ENCODE peak calls at places on chromosomes 4 and X, in seven cellular contexts. One of them, this sample, is unnamed.

GRCh38 chr4:101277661-101278060 is 69.7 kb downstream of the PPP3CA start:
- DNase-seq in lower lobe of right lung: no peak
- DNase-seq in brain microvascular endothelial cell: peak
- DNase-seq in mammary epithelial cell: peak
- DNase-seq in Panc1: no peak
- DNase-seq in astrocyte of the spinal cord: peak
- DNase-seq in lung: no peak
- DNase-seq in this sample: peak

GRCh38 chrX:25968920-25969319 is 169.2 kb upstream of the MAGEB18 start:
- DNase-seq in lower lobe of right lung: no peak
- DNase-seq in brain microvascular endothelial cell: no peak
- DNase-seq in mammary epithelial cell: no peak
- DNase-seq in Panc1: no peak
- DNase-seq in astrocyte of the spinal cord: peak
- DNase-seq in lung: no peak
- DNase-seq in this sample: no peak

GRCh38 chr4:53591372-53591892 is at the start of gene LNX1:
- DNase-seq in lower lobe of right lung: peak
- DNase-seq in brain microvascular endothelial cell: no peak
- DNase-seq in mammary epithelial cell: no peak
- DNase-seq in Panc1: no peak
- DNase-seq in astrocyte of the spinal cord: no peak
- DNase-seq in lung: peak
- DNase-seq in this sample: no peak

GRCh38 chr4:143140696-143141095 is 44.0 kb upstream of the USP38 start:
- DNase-seq in lower lobe of right lung: no peak
- DNase-seq in brain microvascular endothelial cell: no peak
- DNase-seq in mammary epithelial cell: no peak
- DNase-seq in Panc1: no peak
- DNase-seq in astrocyte of the spinal cord: no peak
- DNase-seq in lung: no peak
- DNase-seq in this sample: no peak

GRCh38 chr4:13627185-13627605 is 330 bp downstream of the BOD1L1 start:
- DNase-seq in lower lobe of right lung: peak
- DNase-seq in brain microvascular endothelial cell: no peak
- DNase-seq in mammary epithelial cell: no peak
- DNase-seq in Panc1: no peak
- DNase-seq in astrocyte of the spinal cord: no peak
- DNase-seq in lung: no peak
- DNase-seq in this sample: no peak

GRCh38 chr4:152957437-152958185 is 21.5 kb downstream of the FHDC1 start:
- DNase-seq in lower lobe of right lung: peak
- DNase-seq in brain microvascular endothelial cell: no peak
- DNase-seq in mammary epithelial cell: no peak
- DNase-seq in Panc1: no peak
- DNase-seq in astrocyte of the spinal cord: no peak
- DNase-seq in lung: peak
- DNase-seq in this sample: no peak

GRCh38 chr4:105951198-105951597 is 55.9 kb downstream of the NPNT start:
- DNase-seq in lower lobe of right lung: no peak
- DNase-seq in brain microvascular endothelial cell: peak
- DNase-seq in mammary epithelial cell: peak
- DNase-seq in Panc1: no peak
- DNase-seq in astrocyte of the spinal cord: peak
- DNase-seq in lung: no peak
- DNase-seq in this sample: peak

GRCh38 chrX:2642146-2642545 is 48.9 kb upstream of the CD99 start:
- DNase-seq in lower lobe of right lung: no peak
- DNase-seq in brain microvascular endothelial cell: no peak
- DNase-seq in mammary epithelial cell: no peak
- DNase-seq in Panc1: no peak
- DNase-seq in astrocyte of the spinal cord: no peak
- DNase-seq in lung: no peak
- DNase-seq in this sample: no peak

GRCh38 chr4:80393970-80394250 is 58.4 kb downstream of the CFAP299 start:
- DNase-seq in lower lobe of right lung: no peak
- DNase-seq in brain microvascular endothelial cell: no peak
- DNase-seq in mammary epithelial cell: no peak
- DNase-seq in Panc1: no peak
- DNase-seq in astrocyte of the spinal cord: no peak
- DNase-seq in lung: no peak
- DNase-seq in this sample: no peak

GRCh38 chrX:104189862-104190261 is 23.6 kb downstream of the FAM199X start:
- DNase-seq in lower lobe of right lung: no peak
- DNase-seq in brain microvascular endothelial cell: no peak
- DNase-seq in mammary epithelial cell: peak
- DNase-seq in Panc1: no peak
- DNase-seq in astrocyte of the spinal cord: no peak
- DNase-seq in lung: no peak
- DNase-seq in this sample: no peak

GRCh38 chrX:103565197-103565596 is 20.1 kb upstream of the TCEAL4 start:
- DNase-seq in lower lobe of right lung: no peak
- DNase-seq in brain microvascular endothelial cell: no peak
- DNase-seq in mammary epithelial cell: no peak
- DNase-seq in Panc1: no peak
- DNase-seq in astrocyte of the spinal cord: no peak
- DNase-seq in lung: no peak
- DNase-seq in this sample: no peak

GRCh38 chr4:84403656-84404055 is 95.4 kb downstream of the NKX6-1 start:
- DNase-seq in lower lobe of right lung: no peak
- DNase-seq in brain microvascular endothelial cell: no peak
- DNase-seq in mammary epithelial cell: peak
- DNase-seq in Panc1: no peak
- DNase-seq in astrocyte of the spinal cord: peak
- DNase-seq in lung: no peak
- DNase-seq in this sample: no peak

GRCh38 chr4:145912391-145912790 is 26.2 kb downstream of the ZNF827 start:
- DNase-seq in lower lobe of right lung: no peak
- DNase-seq in brain microvascular endothelial cell: no peak
- DNase-seq in mammary epithelial cell: peak
- DNase-seq in Panc1: no peak
- DNase-seq in astrocyte of the spinal cord: no peak
- DNase-seq in lung: no peak
- DNase-seq in this sample: no peak

GRCh38 chr4:34043131-34043530 is 2201.2 kb downstream of the ARAP2 start:
- DNase-seq in lower lobe of right lung: no peak
- DNase-seq in brain microvascular endothelial cell: no peak
- DNase-seq in mammary epithelial cell: no peak
- DNase-seq in Panc1: no peak
- DNase-seq in astrocyte of the spinal cord: no peak
- DNase-seq in lung: no peak
- DNase-seq in this sample: no peak

GRCh38 chr4:19224820-19225219 is 1026.9 kb upstream of the SLIT2 start:
- DNase-seq in lower lobe of right lung: no peak
- DNase-seq in brain microvascular endothelial cell: no peak
- DNase-seq in mammary epithelial cell: no peak
- DNase-seq in Panc1: no peak
- DNase-seq in astrocyte of the spinal cord: peak
- DNase-seq in lung: no peak
- DNase-seq in this sample: peak

GRCh38 chr4:113776016-113776415 is 14.5 kb upstream of the CAMK2D start:
- DNase-seq in lower lobe of right lung: no peak
- DNase-seq in brain microvascular endothelial cell: no peak
- DNase-seq in mammary epithelial cell: no peak
- DNase-seq in Panc1: no peak
- DNase-seq in astrocyte of the spinal cord: no peak
- DNase-seq in lung: no peak
- DNase-seq in this sample: no peak

GRCh38 chr4:139704915-139705485 is 39.4 kb downstream of the MGST2 start:
- DNase-seq in lower lobe of right lung: no peak
- DNase-seq in brain microvascular endothelial cell: peak
- DNase-seq in mammary epithelial cell: no peak
- DNase-seq in Panc1: no peak
- DNase-seq in astrocyte of the spinal cord: no peak
- DNase-seq in lung: no peak
- DNase-seq in this sample: no peak

GRCh38 chr4:53068755-53069154 is 206.6 kb downstream of the RASL11B start:
- DNase-seq in lower lobe of right lung: no peak
- DNase-seq in brain microvascular endothelial cell: no peak
- DNase-seq in mammary epithelial cell: peak
- DNase-seq in Panc1: no peak
- DNase-seq in astrocyte of the spinal cord: peak
- DNase-seq in lung: no peak
- DNase-seq in this sample: no peak

DNA sequence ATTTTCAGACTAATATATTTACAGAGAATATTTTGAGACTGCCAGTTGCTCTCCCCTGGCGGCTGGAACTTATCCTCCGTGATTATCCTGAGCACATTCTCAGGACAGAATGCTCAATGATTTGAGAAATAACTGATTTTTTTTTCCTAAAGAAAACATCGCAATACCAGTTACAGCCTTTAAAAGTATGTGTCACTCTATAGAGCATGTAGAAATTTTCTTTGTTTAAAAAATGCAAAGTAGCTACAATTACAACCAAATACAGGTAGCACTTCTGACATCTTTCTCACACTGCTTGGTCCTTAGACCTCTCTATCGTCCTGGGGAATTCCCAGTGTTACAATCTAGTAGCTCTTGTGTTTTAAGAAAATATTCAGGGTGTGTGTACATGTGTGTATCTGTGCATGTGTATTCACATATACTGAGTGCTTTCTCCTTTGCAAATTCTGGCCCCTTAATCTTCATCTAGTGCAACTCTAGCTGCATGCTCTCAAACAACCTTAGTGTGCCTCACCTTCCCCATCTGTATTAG is 13.8 kb downstream of the APBB2 start:
- DNase-seq in lower lobe of right lung: no peak
- DNase-seq in brain microvascular endothelial cell: no peak
- DNase-seq in mammary epithelial cell: no peak
- DNase-seq in Panc1: no peak
- DNase-seq in astrocyte of the spinal cord: no peak
- DNase-seq in lung: no peak
- DNase-seq in this sample: no peak
- TF ChIP-seq CTCF in lower lobe of right lung: no peak
- TF ChIP-seq CTCF in brain microvascular endothelial cell: peak
- TF ChIP-seq CTCF in mammary epithelial cell: no peak
- TF ChIP-seq CTCF in Panc1: no peak
- TF ChIP-seq CTCF in astrocyte of the spinal cord: no peak
- TF ChIP-seq CTCF in lung: no peak
- TF ChIP-seq CTCF in this sample: no peak

GRCh38 chr4:185468999-185469398 is 2.5 kb downstream of the CCDC110 start:
- DNase-seq in lower lobe of right lung: no peak
- DNase-seq in brain microvascular endothelial cell: no peak
- DNase-seq in mammary epithelial cell: no peak
- DNase-seq in Panc1: no peak
- DNase-seq in astrocyte of the spinal cord: no peak
- DNase-seq in lung: no peak
- DNase-seq in this sample: no peak

GRCh38 chr4:185469539-185470154 is 1.9 kb downstream of the CCDC110 start:
- DNase-seq in lower lobe of right lung: no peak
- DNase-seq in brain microvascular endothelial cell: no peak
- DNase-seq in mammary epithelial cell: no peak
- DNase-seq in Panc1: no peak
- DNase-seq in astrocyte of the spinal cord: no peak
- DNase-seq in lung: no peak
- DNase-seq in this sample: no peak

GRCh38 chr4:185472063-185472542 is 570 bp upstream of the CCDC110 start:
- DNase-seq in lower lobe of right lung: no peak
- DNase-seq in brain microvascular endothelial cell: no peak
- DNase-seq in mammary epithelial cell: no peak
- DNase-seq in Panc1: no peak
- DNase-seq in astrocyte of the spinal cord: peak
- DNase-seq in lung: no peak
- DNase-seq in this sample: no peak

GRCh38 chr4:185471235-185472062 is at the start of gene CCDC110:
- DNase-seq in lower lobe of right lung: peak
- DNase-seq in brain microvascular endothelial cell: peak
- DNase-seq in mammary epithelial cell: peak
- DNase-seq in Panc1: no peak
- DNase-seq in astrocyte of the spinal cord: peak
- DNase-seq in lung: peak
- DNase-seq in this sample: peak

GRCh38 chr4:185470503-185471195 is 884 bp downstream of the CCDC110 start:
- DNase-seq in lower lobe of right lung: peak
- DNase-seq in brain microvascular endothelial cell: peak
- DNase-seq in mammary epithelial cell: peak
- DNase-seq in Panc1: no peak
- DNase-seq in astrocyte of the spinal cord: peak
- DNase-seq in lung: peak
- DNase-seq in this sample: no peak
- H3K4me3 ChIP-seq in lower lobe of right lung: peak
- H3K4me3 ChIP-seq in brain microvascular endothelial cell: peak
- H3K4me3 ChIP-seq in mammary epithelial cell: peak
- H3K4me3 ChIP-seq in Panc1: peak
- H3K4me3 ChIP-seq in astrocyte of the spinal cord: peak
- H3K4me3 ChIP-seq in lung: peak
- H3K4me3 ChIP-seq in this sample: peak

GRCh38 chr4:107046261-107046660 is 10.1 kb upstream of the DKK2 start:
- DNase-seq in lower lobe of right lung: no peak
- DNase-seq in brain microvascular endothelial cell: no peak
- DNase-seq in mammary epithelial cell: no peak
- DNase-seq in Panc1: no peak
- DNase-seq in astrocyte of the spinal cord: no peak
- DNase-seq in lung: no peak
- DNase-seq in this sample: no peak

DNA sequence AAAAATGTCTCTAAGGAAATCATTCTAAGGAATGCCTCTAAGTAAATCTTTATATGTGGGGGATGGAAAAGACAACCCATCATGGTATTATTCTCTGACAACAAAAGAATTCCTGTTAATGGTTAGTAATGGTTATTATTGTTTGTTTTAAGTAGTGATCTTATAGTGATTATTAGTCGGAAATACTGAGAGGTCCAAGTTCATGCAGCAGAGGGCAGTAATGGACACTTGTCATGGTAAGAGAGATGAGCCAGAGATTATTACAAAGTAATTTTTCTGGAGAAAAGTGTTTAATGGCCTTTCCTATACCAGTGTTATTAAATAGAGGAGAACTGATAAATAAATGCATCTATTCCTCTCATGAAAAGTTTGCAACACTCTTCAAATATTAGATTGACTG is 8.1 kb upstream of the DKK2 start:
- DNase-seq in lower lobe of right lung: no peak
- DNase-seq in brain microvascular endothelial cell: peak
- DNase-seq in mammary epithelial cell: no peak
- DNase-seq in Panc1: no peak
- DNase-seq in astrocyte of the spinal cord: no peak
- DNase-seq in lung: no peak
- DNase-seq in this sample: no peak
- TF ChIP-seq CTCF in lower lobe of right lung: no peak
- TF ChIP-seq CTCF in brain microvascular endothelial cell: peak
- TF ChIP-seq CTCF in mammary epithelial cell: peak
- TF ChIP-seq CTCF in Panc1: no peak
- TF ChIP-seq CTCF in astrocyte of the spinal cord: peak
- TF ChIP-seq CTCF in lung: no peak
- TF ChIP-seq CTCF in this sample: peak

DNA sequence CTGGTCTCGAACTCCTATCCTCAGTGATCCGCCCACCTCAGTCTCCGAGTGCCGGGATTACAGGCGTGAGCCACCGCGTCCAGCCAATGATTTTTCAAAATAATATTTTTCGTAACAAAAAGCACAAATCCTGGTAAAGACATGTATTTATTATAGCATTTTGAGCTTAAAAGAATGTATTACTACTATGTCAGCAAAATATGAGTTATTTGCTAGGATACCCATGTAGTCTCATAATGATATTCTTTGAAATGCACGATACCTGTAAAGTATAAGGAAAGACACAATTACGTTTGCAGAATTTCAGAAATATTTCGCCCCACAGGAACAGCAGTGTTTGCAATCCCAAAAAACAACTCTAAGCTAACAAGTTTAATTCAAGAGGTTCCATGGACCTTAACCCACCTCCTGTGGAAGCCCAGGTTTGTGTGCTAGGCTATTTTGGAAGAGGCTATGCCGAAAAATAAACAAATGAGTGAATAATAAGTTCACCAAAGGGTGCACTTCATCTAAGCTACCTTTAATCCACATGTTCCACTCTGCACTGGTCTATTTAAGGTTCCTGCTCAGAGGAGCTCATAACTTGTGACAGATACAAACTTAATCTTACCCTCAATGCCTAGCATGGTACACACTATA is 5.2 kb downstream of the FRYL start:
- DNase-seq in lower lobe of right lung: no peak
- DNase-seq in brain microvascular endothelial cell: no peak
- DNase-seq in mammary epithelial cell: no peak
- DNase-seq in Panc1: no peak
- DNase-seq in astrocyte of the spinal cord: no peak
- DNase-seq in lung: no peak
- DNase-seq in this sample: no peak
- H3K4me3 ChIP-seq in lower lobe of right lung: no peak
- H3K4me3 ChIP-seq in brain microvascular endothelial cell: no peak
- H3K4me3 ChIP-seq in mammary epithelial cell: no peak
- H3K4me3 ChIP-seq in Panc1: no peak
- H3K4me3 ChIP-seq in astrocyte of the spinal cord: no peak
- H3K4me3 ChIP-seq in lung: no peak
- H3K4me3 ChIP-seq in this sample: no peak